ENCODE peak calls at places on chromosomes 12 and 14, in ten cellular contexts. J, R, X, F, E, I, G, V, T and U are unnamed samples.

GRCh38 chr14:99201351-99202073 is 70.5 kb downstream of the BCL11B start:
- ATAC-seq in R (peak), T (no peak), X (peak), I (no peak), V (peak), F (peak), G (no peak), J (no peak), E (no peak), U (no peak)

GRCh38 chr12:108367436-108367835 is 28.3 kb upstream of the CMKLR1 start:
- ATAC-seq in R (no peak), G (peak), I (peak), X (no peak), E (no peak), V (no peak), F (no peak), T (peak), J (no peak), U (no peak)

GRCh38 chr12:88153959-88154358 is 11.9 kb downstream of the TMTC3 start:
- ATAC-seq in V (no peak), X (no peak), J (no peak), F (no peak), E (no peak), I (no peak), T (no peak), G (no peak), R (no peak), U (no peak)

GRCh38 chr14:49483266-49483665 is 102.9 kb downstream of the RPS29 start:
- ATAC-seq in G (no peak), T (no peak), X (no peak), R (no peak), V (no peak), I (no peak), F (peak), J (no peak), E (no peak), U (no peak)

GRCh38 chr12:15842106-15842505 is 40.1 kb upstream of the STRAP start:
- ATAC-seq in E (no peak), R (no peak), I (peak), X (no peak), T (no peak), F (no peak), G (no peak), V (no peak), J (no peak), U (no peak)

GRCh38 chr12:15693233-15693911 is 95.8 kb downstream of the EPS8 start:
- ATAC-seq in G (no peak), I (no peak), T (no peak), F (no peak), X (no peak), R (no peak), J (no peak), V (no peak), E (no peak), U (no peak)

GRCh38 chr12:76259071-76259470 is 89.1 kb downstream of the BBS10 start:
- ATAC-seq in R (no peak), V (no peak), F (no peak), G (no peak), T (peak), X (no peak), I (peak), E (peak), J (no peak), U (no peak)

GRCh38 chr12:64318605-64319004 is 72.0 kb downstream of the C12orf56 start:
- ATAC-seq in J (no peak), I (no peak), T (no peak), R (no peak), V (no peak), G (no peak), F (no peak), X (no peak), E (no peak), U (no peak)

GRCh38 chr14:68888025-68888850 is 90.9 kb downstream of the ACTN1 start:
- ATAC-seq in F (no peak), R (no peak), G (no peak), J (no peak), X (no peak), T (peak), E (no peak), V (no peak), I (peak), U (no peak)

GRCh38 chr14:75489480-75489837 is 32.8 kb upstream of the BATF start:
- ATAC-seq in R (no peak), T (no peak), F (no peak), X (no peak), J (peak), I (no peak), V (no peak), E (no peak), G (no peak), U (peak)